ENCODE peak calls at places on chromosomes 5 and 9, in seven cellular contexts. Z is CD8-positive, alpha-beta T cell; H is dorsolateral prefrontal cortex; G is kidney; C is left ventricle myocardium inferior; B is tibial nerve; O is Panc1. M is an unnamed sample.

GRCh38 chr5:149326611-149327010 is 18.7 kb upstream of the GRPEL2 start:
- DNase-seq in Z (no peak), G (no peak), B (no peak), O (no peak), C (no peak), H (no peak), M (no peak)

GRCh38 chr5:52757991-52758390 is 29.7 kb upstream of the ITGA1 start:
- DNase-seq in Z (no peak), B (no peak), O (no peak), C (no peak), G (no peak), H (no peak), M (no peak)

GRCh38 chr9:98380065-98380681 is 124.7 kb upstream of the TBC1D2 start:
- DNase-seq in H (no peak), Z (no peak), G (peak), B (no peak), O (no peak), C (no peak), M (no peak)

GRCh38 chr5:138668451-138668850 is 84.8 kb upstream of the CTNNA1 start:
- DNase-seq in O (no peak), H (no peak), G (peak), C (peak), Z (peak), B (no peak), M (no peak)

GRCh38 chr5:142390303-142390840 is 65.6 kb upstream of the SPRY4 start:
- DNase-seq in B (no peak), H (no peak), G (no peak), Z (no peak), O (no peak), C (no peak), M (no peak)

GRCh38 chr5:111901303-111901702 is 144.3 kb upstream of the NREP start:
- DNase-seq in C (no peak), Z (no peak), O (no peak), G (no peak), B (no peak), H (no peak), M (no peak)

GRCh38 chr9:7394007-7394774 is 405.4 kb downstream of the DMAC1 start:
- DNase-seq in G (no peak), O (no peak), H (no peak), B (no peak), Z (no peak), C (no peak), M (peak)

GRCh38 chr5:172144291-172144815 is 43.7 kb downstream of the STK10 start:
- DNase-seq in B (peak), G (no peak), C (peak), H (no peak), Z (no peak), O (no peak), M (no peak)

GRCh38 chr9:86396412-86396811 is 42.2 kb upstream of the TUT7 start:
- DNase-seq in C (no peak), O (no peak), B (no peak), H (no peak), Z (no peak), G (no peak), M (no peak)

GRCh38 chr9:33197279-33197678 is 30.1 kb upstream of the B4GALT1 start:
- DNase-seq in H (no peak), G (no peak), O (no peak), C (peak), B (no peak), Z (no peak), M (no peak)

GRCh38 chr9:104094534-104095020 is 468 bp downstream of the SMC2 start:
- DNase-seq in Z (no peak), H (no peak), G (no peak), B (no peak), C (no peak), O (no peak), M (no peak)

GRCh38 chr9:127583605-127584053 is 28.4 kb upstream of the STXBP1 start:
- DNase-seq in B (no peak), O (no peak), Z (no peak), H (no peak), C (no peak), G (no peak), M (no peak)

GRCh38 chr9:134033516-134034214 is 8.4 kb downstream of the BRD3OS start:
- DNase-seq in B (no peak), O (no peak), G (no peak), H (no peak), C (no peak), Z (no peak), M (no peak)

GRCh38 chr5:83069406-83069805 is 7.8 kb downstream of the TMEM167A start:
- DNase-seq in H (no peak), O (no peak), B (no peak), Z (no peak), G (no peak), C (no peak), M (no peak)

GRCh38 chr5:16456103-16456832 is 9.3 kb downstream of the ZNF622 start:
- DNase-seq in O (peak), C (no peak), B (no peak), G (no peak), Z (no peak), H (no peak), M (no peak)

DNA sequence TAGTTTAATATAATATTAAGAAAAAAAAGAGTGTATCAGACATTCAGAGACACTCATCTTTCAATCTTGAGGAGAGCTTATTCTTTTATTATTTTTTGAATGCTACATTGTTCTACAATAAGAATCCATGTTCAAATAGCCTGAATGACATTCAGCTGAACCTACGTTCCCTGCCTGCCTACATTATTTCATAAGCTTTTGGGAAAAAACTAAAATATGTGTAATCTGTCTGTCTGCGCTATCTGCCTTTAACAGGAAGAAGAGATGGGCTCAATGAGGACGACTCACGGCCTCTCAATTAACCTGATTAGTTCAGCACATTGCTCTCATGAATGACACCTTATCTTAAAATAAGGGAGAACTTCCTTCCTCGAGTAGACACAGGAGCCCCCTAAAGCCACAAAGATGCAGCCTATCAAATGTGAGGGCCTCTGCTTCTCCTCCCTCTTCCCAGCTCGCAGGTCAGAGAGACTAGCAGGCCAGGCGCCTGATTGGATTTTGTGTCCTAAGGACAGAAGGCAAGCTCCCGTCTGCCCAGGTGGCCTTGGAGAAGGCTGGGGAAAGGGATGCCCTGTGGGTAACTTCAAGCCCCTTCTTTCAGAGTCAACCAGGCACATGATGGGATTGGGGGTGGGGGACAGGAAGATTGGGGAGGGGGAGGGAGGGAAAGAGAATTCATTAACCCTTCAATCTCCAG is 37.7 kb downstream of the EBF1 start:
- DNase-seq in Z (no peak), C (no peak), B (no peak), G (peak), H (no peak), O (no peak), M (no peak)
- H3K27ac ChIP-seq in Z (no peak), C (peak), B (no peak), G (no peak), H (no peak), O (no peak), M (no peak)

DNA sequence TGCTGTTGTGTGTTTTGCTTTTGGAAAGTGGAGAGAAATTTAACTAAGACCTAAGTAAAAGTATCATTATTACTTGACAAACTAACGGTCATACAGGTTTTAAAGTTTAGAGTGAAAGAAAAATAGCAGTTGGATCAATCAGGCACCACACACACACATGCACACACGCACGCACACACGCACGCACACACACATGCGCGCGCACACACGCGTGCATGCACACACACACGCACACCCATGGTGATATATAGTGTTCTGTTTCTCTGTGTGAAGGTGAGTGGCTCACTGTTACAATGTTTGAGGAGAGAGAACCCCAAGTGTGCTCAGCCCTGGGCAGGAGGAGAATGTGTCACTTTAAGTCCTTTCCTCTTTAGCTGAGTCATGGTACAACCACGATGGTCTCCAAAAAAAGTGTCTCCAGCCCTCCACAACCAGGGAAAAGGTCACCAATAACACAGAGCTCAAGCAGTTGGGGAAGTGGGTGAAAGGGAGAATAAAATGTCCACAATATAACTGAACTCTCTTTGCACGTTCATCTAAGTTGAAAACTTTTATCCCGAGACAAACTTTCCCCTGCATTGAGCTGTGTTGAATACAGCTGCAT is 3.2 kb downstream of the ZNF366 start:
- DNase-seq in Z (no peak), G (no peak), O (no peak), C (no peak), B (no peak), H (no peak), M (no peak)
- H3K27ac ChIP-seq in Z (no peak), G (no peak), O (no peak), C (peak), B (no peak), H (no peak), M (no peak)

GRCh38 chr5:67208403-67208802 is 11.8 kb upstream of the CD180 start:
- DNase-seq in C (no peak), G (no peak), H (no peak), Z (no peak), O (no peak), B (no peak), M (no peak)
- H3K27ac ChIP-seq in C (peak), G (no peak), H (no peak), Z (no peak), O (no peak), B (no peak), M (no peak)

GRCh38 chr9:116910201-116910600 is 223.1 kb downstream of the TRIM32 start:
- DNase-seq in Z (no peak), C (no peak), B (no peak), H (no peak), O (no peak), G (no peak), M (no peak)

GRCh38 chr9:116904165-116904564 is 217.1 kb downstream of the TRIM32 start:
- DNase-seq in G (no peak), Z (no peak), B (no peak), C (no peak), H (no peak), O (no peak), M (no peak)

GRCh38 chr9:116905131-116905724 is 218.1 kb downstream of the TRIM32 start:
- DNase-seq in H (no peak), B (no peak), Z (no peak), C (no peak), G (no peak), O (no peak), M (peak)

GRCh38 chr9:116907989-116908388 is 220.9 kb downstream of the TRIM32 start:
- DNase-seq in G (no peak), H (no peak), C (no peak), B (no peak), O (no peak), Z (no peak), M (no peak)
- H3K27ac ChIP-seq in G (no peak), H (no peak), C (no peak), B (no peak), O (no peak), Z (no peak), M (no peak)

GRCh38 chr5:169746147-169746694 is 109.1 kb downstream of the DOCK2 start:
- DNase-seq in B (no peak), C (no peak), H (no peak), O (no peak), Z (no peak), G (no peak), M (no peak)

GRCh38 chr5:169748189-169748588 is 111.1 kb downstream of the DOCK2 start:
- DNase-seq in C (no peak), G (no peak), H (no peak), O (no peak), B (no peak), Z (no peak), M (no peak)

GRCh38 chr5:169745441-169746146 is 108.5 kb downstream of the DOCK2 start:
- DNase-seq in H (no peak), O (no peak), B (no peak), C (no peak), Z (no peak), G (no peak), M (no peak)

GRCh38 chr5:169742773-169743296 is 105.8 kb downstream of the DOCK2 start:
- DNase-seq in O (no peak), C (no peak), B (no peak), H (no peak), G (no peak), Z (no peak), M (no peak)

GRCh38 chr5:169744336-169744735 is 107.3 kb downstream of the DOCK2 start:
- DNase-seq in B (no peak), G (no peak), C (no peak), Z (no peak), H (no peak), O (no peak), M (no peak)
- H3K27ac ChIP-seq in B (no peak), G (no peak), C (no peak), Z (no peak), H (no peak), O (no peak), M (no peak)

M was measured in caudate nucleus.